ENCODE peak calls at places on chromosome 18, in seven cellular contexts. X is iris pigment epithelial cell, H is amygdala, E is AG09309, P is HCEC 1CT, N is EL, Y is NCI-H345. T is an unnamed sample.
A peak's percentile ranks its signal among the peaks of the same experiment; 100 is the strongest.

GRCh38 chr18:48735856-48736255 is 197.0 kb downstream of the CTIF start:
- DNase-seq in X (no peak), H (no peak), E (no peak), P (no peak), N (no peak), Y (no peak), T (no peak)

GRCh38 chr18:55054591-55054990 is 95.3 kb upstream of the CCDC68 start:
- DNase-seq in X (no peak), H (peak; percentile 27), E (no peak), P (no peak), N (no peak), Y (no peak), T (no peak)

GRCh38 chr18:2961828-2962227 is 51.1 kb downstream of the LPIN2 start:
- DNase-seq in X (peak; percentile 68), H (peak; percentile 13), E (no peak), P (no peak), N (no peak), Y (no peak), T (peak; percentile 49)

GRCh38 chr18:39611381-39612090 is 2045.9 kb upstream of the CELF4 start:
- DNase-seq in X (no peak), H (no peak), E (no peak), P (no peak), N (peak; percentile 12), Y (no peak), T (no peak)

GRCh38 chr18:73766915-73767314 is 380.7 kb downstream of the FBXO15 start:
- DNase-seq in X (no peak), H (no peak), E (no peak), P (no peak), N (no peak), Y (no peak), T (no peak)

GRCh38 chr18:78982186-78982585 is 2.6 kb downstream of the SALL3 start:
- DNase-seq in X (no peak), H (no peak), E (no peak), P (no peak), N (no peak), Y (peak; percentile 48), T (no peak)

GRCh38 chr18:8431036-8431435 is 178.2 kb upstream of the RAB12 start:
- DNase-seq in X (no peak), H (no peak), E (no peak), P (no peak), N (no peak), Y (no peak), T (no peak)

GRCh38 chr18:65988371-65988770 is 237.6 kb downstream of the CDH7 start:
- DNase-seq in X (no peak), H (no peak), E (no peak), P (no peak), N (no peak), Y (no peak), T (no peak)

GRCh38 chr18:25985999-25986398 is 104.4 kb downstream of the SS18 start:
- DNase-seq in X (no peak), H (no peak), E (no peak), P (no peak), N (no peak), Y (no peak), T (no peak)

GRCh38 chr18:45050712-45051639 is 370.3 kb downstream of the SETBP1 start:
- DNase-seq in X (peak; percentile 77), H (no peak), E (peak; percentile 84), P (peak; percentile 9), N (peak; percentile 83), Y (no peak), T (peak; percentile 89)

GRCh38 chr18:44826418-44827259 is 146.0 kb downstream of the SETBP1 start:
- DNase-seq in X (peak; percentile 86), H (peak; percentile 10), E (peak; percentile 68), P (no peak), N (peak; percentile 89), Y (peak; percentile 79), T (peak; percentile 92)

GRCh38 chr18:76246579-76246978 is 248.5 kb downstream of the ZNF516 start:
- DNase-seq in X (no peak), H (no peak), E (no peak), P (no peak), N (no peak), Y (peak; percentile 57), T (peak; percentile 6)

GRCh38 chr18:48186861-48187260 is 222.3 kb downstream of the ZBTB7C start:
- DNase-seq in X (no peak), H (no peak), E (no peak), P (no peak), N (no peak), Y (no peak), T (no peak)

GRCh38 chr18:51479736-51480135 is 282.3 kb upstream of the MEX3C start:
- DNase-seq in X (no peak), H (no peak), E (no peak), P (no peak), N (no peak), Y (no peak), T (no peak)

GRCh38 chr18:45951021-45951714 is 16.0 kb downstream of the EPG5 start:
- DNase-seq in X (peak; percentile 88), H (no peak), E (peak; percentile 66), P (peak; percentile 89), N (peak; percentile 94), Y (no peak), T (peak; percentile 89)

GRCh38 chr18:3281456-3282400 is 19.8 kb downstream of the MYL12B start:
- DNase-seq in X (peak; percentile 78), H (no peak), E (no peak), P (peak; percentile 76), N (peak; percentile 77), Y (peak; percentile 79), T (peak; percentile 76)

GRCh38 chr18:79367989-79368388 is 27.7 kb upstream of the NFATC1 start:
- DNase-seq in X (peak; percentile 17), H (no peak), E (no peak), P (no peak), N (no peak), Y (no peak), T (no peak)

GRCh38 chr18:22106536-22107292 is 62.7 kb upstream of the GATA6 start:
- DNase-seq in X (peak; percentile 31), H (no peak), E (no peak), P (no peak), N (peak; percentile 21), Y (no peak), T (peak; percentile 78)

GRCh38 chr18:3912705-3913104 is 462.7 kb downstream of the TGIF1 start:
- DNase-seq in X (no peak), H (no peak), E (no peak), P (no peak), N (no peak), Y (no peak), T (no peak)

GRCh38 chr18:13834501-13835015 is 10.6 kb downstream of the MC5R start:
- DNase-seq in X (no peak), H (no peak), E (no peak), P (no peak), N (no peak), Y (no peak), T (no peak)

GRCh38 chr18:70423988-70424387 is 135.1 kb downstream of the SOCS6 start:
- DNase-seq in X (no peak), H (no peak), E (peak; percentile 46), P (no peak), N (no peak), Y (no peak), T (peak; percentile 52)

GRCh38 chr18:51275712-51276473 is 78.4 kb upstream of the MEX3C start:
- DNase-seq in X (peak; percentile 15), H (no peak), E (no peak), P (no peak), N (peak; percentile 5), Y (no peak), T (no peak)